ENCODE peak calls at places on chromosome 17, in seven cellular contexts. R is fibroblast of lung; N is OCI-LY7; Y is GM18507; I is myocyte; Z is COR-L47; L is stimulated activated effector memory CD8-positive, alpha-beta T cell treated with anti-CD3 and anti-CD28 coated beads, Interleukin-12 subunit alpha, Interleukin-12 subunit beta, amount 100 ng/mL, for 72 hours. T is an unnamed sample.

GRCh38 chr17:79572136-79572915 is 38.5 kb downstream of the RBFOX3 start:
- DNase-seq in Y (no peak), N (no peak), Z (no peak), I (no peak), R (no peak), L (no peak), T (no peak)

GRCh38 chr17:17028059-17028877 is 14.0 kb upstream of the MPRIP start:
- DNase-seq in Z (no peak), R (peak), Y (no peak), I (peak), N (no peak), L (no peak), T (no peak)

GRCh38 chr17:82909322-82909904 is 69.6 kb upstream of the ZNF750 start:
- DNase-seq in L (no peak), N (no peak), I (no peak), Z (no peak), R (no peak), Y (no peak), T (no peak)

GRCh38 chr17:10803830-10804498 is at the start of gene TMEM238L:
- DNase-seq in L (no peak), Z (no peak), I (no peak), Y (no peak), N (no peak), R (no peak), T (no peak)

GRCh38 chr17:67506966-67507365 is 129.9 kb downstream of the PITPNC1 start:
- DNase-seq in R (no peak), Y (no peak), L (no peak), Z (no peak), N (no peak), I (no peak), T (no peak)

GRCh38 chr17:83145831-83146230 is 66.4 kb downstream of the METRNL start:
- DNase-seq in N (no peak), I (no peak), L (peak), Z (no peak), R (no peak), Y (no peak), T (no peak)

GRCh38 chr17:2239882-2240430 is 63.6 kb downstream of the SMG6 start:
- DNase-seq in N (peak), Y (no peak), L (peak), Z (no peak), R (peak), I (peak), T (peak)

GRCh38 chr17:64174686-64175456 is 44.9 kb upstream of the ERN1 start:
- DNase-seq in L (no peak), I (peak), N (no peak), Z (no peak), Y (no peak), R (peak), T (no peak)

GRCh38 chr17:1985093-1985492 is 40.0 kb downstream of the RTN4RL1 start:
- DNase-seq in N (no peak), R (no peak), I (no peak), L (no peak), Z (no peak), Y (no peak), T (no peak)

GRCh38 chr17:2034157-2034556 is 4.2 kb downstream of the DPH1 start:
- DNase-seq in L (no peak), R (peak), Y (no peak), N (peak), Z (no peak), I (no peak), T (no peak)

T was measured in NK-92 treated with Interleukin-12 subunit alpha and Interleukin-12 subunit beta, amount 100 ng/mL, for 24 hours.